ENCODE peak calls at places on chromosome 12, in seven cellular contexts. G is fibroblast of mammary gland, A is heart left ventricle, P is stomach, L is cardiac fibroblast, Y is left ventricle myocardium inferior, M is bronchial epithelial cell. S is an unnamed sample.

GRCh38 chr12:101670007-101670671 is 27.3 kb upstream of the CHPT1 start:
- DNase-seq in G (peak), A (no peak), P (no peak), L (peak), Y (no peak), M (peak), S (peak)

GRCh38 chr12:69719336-69720316 is 19.0 kb upstream of the RAB3IP start:
- DNase-seq in G (no peak), A (no peak), P (no peak), L (no peak), Y (no peak), M (no peak), S (no peak)

GRCh38 chr12:124425667-124426066 is 130.8 kb downstream of the RFLNA start:
- DNase-seq in G (no peak), A (no peak), P (no peak), L (no peak), Y (no peak), M (no peak), S (no peak)

GRCh38 chr12:118059645-118060275 is 1.2 kb downstream of the WSB2 start:
- DNase-seq in G (no peak), A (no peak), P (no peak), L (peak), Y (no peak), M (peak), S (peak)

GRCh38 chr12:116247377-116247776 is 30.1 kb downstream of the MED13L start:
- DNase-seq in G (peak), A (no peak), P (no peak), L (peak), Y (no peak), M (no peak), S (no peak)

GRCh38 chr12:129868566-129868965 is 35.3 kb downstream of the TMEM132D start:
- DNase-seq in G (no peak), A (no peak), P (no peak), L (no peak), Y (no peak), M (no peak), S (no peak)

GRCh38 chr12:15880721-15881120 is 1.5 kb upstream of the STRAP start:
- DNase-seq in G (no peak), A (no peak), P (no peak), L (no peak), Y (no peak), M (no peak), S (no peak)

GRCh38 chr12:129675947-129676346 is 227.9 kb downstream of the TMEM132D start:
- DNase-seq in G (no peak), A (no peak), P (no peak), L (no peak), Y (no peak), M (no peak), S (no peak)

GRCh38 chr12:9925746-9926393 is 6.3 kb downstream of the CLEC2A start:
- DNase-seq in G (peak), A (no peak), P (no peak), L (peak), Y (no peak), M (peak), S (peak)

GRCh38 chr12:63899396-63899795 is 54.9 kb downstream of the SRGAP1 start:
- DNase-seq in G (no peak), A (no peak), P (no peak), L (no peak), Y (no peak), M (no peak), S (no peak)

GRCh38 chr12:126144603-126145002 is 1079.4 kb downstream of the AACS start:
- DNase-seq in G (no peak), A (no peak), P (no peak), L (no peak), Y (no peak), M (no peak), S (no peak)

GRCh38 chr12:92136021-92136735 is 9.5 kb downstream of the BTG1 start:
- DNase-seq in G (no peak), A (no peak), P (no peak), L (no peak), Y (no peak), M (no peak), S (no peak)

GRCh38 chr12:19576421-19576925 is 137.2 kb downstream of the AEBP2 start:
- DNase-seq in G (no peak), A (no peak), P (no peak), L (no peak), Y (no peak), M (no peak), S (peak)

GRCh38 chr12:59182191-59182590 is 261.9 kb upstream of the LRIG3 start:
- DNase-seq in G (peak), A (no peak), P (no peak), L (peak), Y (no peak), M (peak), S (no peak)

GRCh38 chr12:38919191-38919590 is 13.8 kb upstream of the CPNE8 start:
- DNase-seq in G (peak), A (no peak), P (no peak), L (peak), Y (no peak), M (peak), S (peak)

GRCh38 chr12:6167327-6168280 is 32.6 kb upstream of the CD9 start:
- DNase-seq in G (peak), A (peak), P (peak), L (peak), Y (no peak), M (peak), S (peak)

DNA sequence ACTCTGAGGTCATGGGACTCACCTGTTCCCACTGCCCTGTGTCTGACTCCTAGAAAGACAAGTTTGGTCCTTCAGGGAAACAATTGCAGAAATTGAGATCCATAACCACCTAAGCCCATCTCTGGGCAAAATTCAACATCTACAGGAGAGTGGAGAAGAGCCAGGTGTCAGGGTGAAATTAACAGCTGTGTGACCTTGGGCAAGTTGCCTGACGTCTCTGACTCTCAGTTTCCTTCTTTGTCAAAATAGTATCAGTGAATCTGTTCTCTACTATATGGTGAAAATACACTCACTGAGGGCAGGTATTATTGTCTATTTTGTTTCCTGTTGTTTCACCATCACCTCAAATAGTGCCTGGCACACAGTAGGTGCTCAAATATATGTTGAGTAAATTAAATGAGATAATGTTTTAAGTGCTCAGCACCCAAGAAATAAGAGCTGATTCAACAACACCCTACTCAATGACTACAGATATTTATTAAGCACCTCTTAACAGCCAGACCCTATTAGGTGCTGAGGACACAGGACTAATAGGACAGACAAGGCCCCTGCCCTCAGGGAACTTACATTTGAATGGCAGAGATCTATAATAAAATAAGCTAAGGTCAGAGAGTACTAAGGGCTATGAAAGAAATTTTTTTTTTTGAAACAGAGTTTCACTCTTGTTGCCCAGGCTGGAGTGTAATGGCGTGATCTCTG is 14.2 kb upstream of the IFT81 start:
- DNase-seq in G (no peak), A (no peak), P (no peak), L (no peak), Y (no peak), M (no peak), S (no peak)
- H3K4me3 ChIP-seq in G (no peak), A (no peak), P (no peak), L (no peak), Y (no peak), M (no peak), S (no peak)

DNA sequence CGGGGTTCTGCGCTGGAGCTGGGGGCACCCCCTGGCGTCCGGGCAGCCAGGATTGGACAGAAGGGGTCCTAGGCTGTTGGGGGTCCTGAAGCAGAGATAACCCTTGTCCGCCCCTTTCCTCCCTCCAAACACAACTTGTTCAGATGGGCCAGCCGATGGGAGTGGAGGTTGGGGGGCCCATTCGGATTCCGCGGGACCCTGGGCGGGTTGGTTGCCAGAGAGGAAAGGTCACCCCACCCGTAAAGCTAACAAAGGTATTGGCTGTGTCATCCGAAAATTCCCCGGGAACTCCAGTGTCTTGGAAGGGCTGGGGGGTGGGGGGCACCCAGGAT is 1.3 kb downstream of the FAM222A start:
- DNase-seq in G (no peak), A (no peak), P (no peak), L (no peak), Y (no peak), M (no peak), S (no peak)
- TF ChIP-seq CTCF in G (no peak), A (no peak), P (no peak), L (no peak), Y (no peak), M (no peak), S (peak)

GRCh38 chr12:56389215-56389850 is 26.7 kb upstream of the APOF start:
- DNase-seq in G (no peak), A (no peak), P (no peak), L (no peak), Y (no peak), M (no peak), S (no peak)

GRCh38 chr12:56385873-56386272 is 23.2 kb upstream of the APOF start:
- DNase-seq in G (peak), A (no peak), P (peak), L (peak), Y (no peak), M (peak), S (no peak)

GRCh38 chr12:56382611-56383010 is 20.0 kb upstream of the APOF start:
- DNase-seq in G (no peak), A (no peak), P (no peak), L (no peak), Y (no peak), M (no peak), S (no peak)

GRCh38 chr12:56391721-56392120 is 29.1 kb upstream of the APOF start:
- DNase-seq in G (no peak), A (no peak), P (no peak), L (no peak), Y (no peak), M (no peak), S (no peak)

DNA sequence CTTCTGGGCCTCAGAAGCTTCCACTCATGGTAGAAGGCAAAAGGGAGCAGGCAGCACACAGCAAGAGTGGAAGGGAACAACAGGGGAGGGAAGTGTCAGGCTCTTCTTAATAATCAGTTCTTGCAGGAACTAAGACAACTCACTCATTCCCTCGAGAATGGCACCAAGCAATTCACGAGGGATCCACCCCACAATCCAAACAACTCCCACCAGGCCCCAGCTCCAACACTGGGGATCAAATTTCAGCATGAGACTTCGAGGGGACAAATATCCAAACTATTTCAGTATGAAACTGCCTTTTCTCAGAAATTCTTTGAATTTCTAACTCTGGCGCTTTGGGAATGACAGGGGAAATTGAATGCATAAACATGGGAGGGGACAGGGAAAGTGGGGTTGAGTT is 24.5 kb upstream of the APOF start:
- DNase-seq in G (peak), A (no peak), P (no peak), L (peak), Y (no peak), M (no peak), S (peak)
- H3K4me3 ChIP-seq in G (no peak), A (no peak), P (no peak), L (no peak), Y (no peak), M (no peak), S (no peak)

GRCh38 chr12:103181366-103182152 is 224.1 kb downstream of the ASCL1 start:
- DNase-seq in G (no peak), A (no peak), P (no peak), L (no peak), Y (no peak), M (no peak), S (no peak)
- TF ChIP-seq CTCF in G (no peak), A (no peak), P (no peak), L (no peak), Y (no peak), M (no peak), S (no peak)

DNA sequence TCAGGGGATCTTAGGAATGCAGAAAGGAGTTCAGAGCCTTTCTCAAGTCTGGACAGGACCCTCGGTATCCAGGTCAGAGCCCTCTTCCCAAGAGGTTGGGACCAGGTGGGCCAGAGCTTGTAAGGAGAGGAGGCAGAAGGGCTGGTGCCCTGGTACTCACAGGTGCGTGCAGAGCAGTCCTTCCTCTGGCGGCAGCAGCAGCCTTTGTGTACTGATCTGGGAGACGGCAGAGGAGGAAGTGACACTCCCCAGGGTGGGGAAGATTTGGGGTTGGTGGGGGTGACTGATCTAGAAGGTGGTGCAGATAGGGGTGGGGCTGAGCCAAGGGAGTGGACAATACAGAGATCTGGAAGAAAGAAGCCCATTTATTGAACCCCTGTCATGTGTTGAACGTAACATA is at the start of gene ITGB7:
- DNase-seq in G (no peak), A (no peak), P (peak), L (no peak), Y (no peak), M (no peak), S (no peak)
- H3K4me3 ChIP-seq in G (no peak), A (no peak), P (no peak), L (no peak), Y (no peak), M (no peak), S (no peak)

GRCh38 chr12:90172524-90172923 is 463.9 kb upstream of the ATP2B1 start:
- DNase-seq in G (no peak), A (no peak), P (no peak), L (no peak), Y (no peak), M (no peak), S (no peak)

GRCh38 chr12:90173499-90174197 is 465.0 kb upstream of the ATP2B1 start:
- DNase-seq in G (no peak), A (no peak), P (no peak), L (no peak), Y (no peak), M (no peak), S (no peak)

GRCh38 chr12:90174198-90174510 is 465.5 kb upstream of the ATP2B1 start:
- DNase-seq in G (peak), A (no peak), P (no peak), L (peak), Y (no peak), M (peak), S (peak)

GRCh38 chr12:90167501-90167900 is 458.9 kb upstream of the ATP2B1 start:
- DNase-seq in G (no peak), A (no peak), P (no peak), L (no peak), Y (no peak), M (no peak), S (no peak)

GRCh38 chr12:90170740-90171139 is 462.1 kb upstream of the ATP2B1 start:
- DNase-seq in G (no peak), A (no peak), P (no peak), L (no peak), Y (no peak), M (no peak), S (no peak)
- TF ChIP-seq CTCF in G (no peak), A (no peak), P (no peak), L (no peak), Y (no peak), M (no peak), S (no peak)

GRCh38 chr12:111031956-111032919 is 111.9 kb upstream of the MYL2 start:
- DNase-seq in G (no peak), A (no peak), P (no peak), L (no peak), Y (no peak), M (no peak), S (no peak)

GRCh38 chr12:111034911-111035577 is 114.7 kb upstream of the MYL2 start:
- DNase-seq in G (no peak), A (no peak), P (no peak), L (peak), Y (no peak), M (no peak), S (no peak)

GRCh38 chr12:111035578-111036301 is 115.4 kb upstream of the MYL2 start:
- DNase-seq in G (no peak), A (no peak), P (no peak), L (no peak), Y (no peak), M (no peak), S (no peak)

GRCh38 chr12:111033281-111034147 is 113.1 kb upstream of the MYL2 start:
- DNase-seq in G (no peak), A (no peak), P (no peak), L (no peak), Y (no peak), M (no peak), S (no peak)

GRCh38 chr12:111034148-111034910 is 114.0 kb upstream of the MYL2 start:
- DNase-seq in G (no peak), A (no peak), P (no peak), L (no peak), Y (no peak), M (peak), S (no peak)
- H3K4me3 ChIP-seq in G (no peak), A (peak), P (peak), L (no peak), Y (peak), M (peak), S (no peak)

GRCh38 chr12:53071591-53072551 is 7.3 kb downstream of the SPRYD3 start:
- DNase-seq in G (peak), A (peak), P (no peak), L (peak), Y (peak), M (no peak), S (no peak)
- TF ChIP-seq CTCF in G (peak), A (peak), P (no peak), L (peak), Y (peak), M (peak), S (peak)